ENCODE peak calls at places on chromosomes 3 and 15, in six cellular contexts. T, S, X, Y, I and L are unnamed samples.

GRCh38 chr15:87626835-87627234 is 629.7 kb downstream of the NTRK3 start:
- DNase-seq in S (no peak), I (no peak), Y (no peak), T (no peak), X (no peak), L (no peak)

GRCh38 chr3:10467204-10467603 is 38.2 kb downstream of the ATP2B2 start:
- DNase-seq in Y (no peak), X (no peak), T (no peak), I (no peak), S (no peak), L (no peak)

GRCh38 chr15:51731549-51732267 is 5.7 kb downstream of the LYSMD2 start:
- DNase-seq in S (no peak), I (no peak), X (no peak), T (no peak), Y (no peak), L (no peak)

GRCh38 chr3:62873672-62874397 is 1.4 kb downstream of the CADPS start:
- DNase-seq in I (peak), S (peak), Y (no peak), X (no peak), T (peak), L (peak)

GRCh38 chr3:105747621-105748165 is 121.1 kb downstream of the CBLB start:
- DNase-seq in Y (no peak), S (no peak), I (no peak), X (no peak), T (no peak), L (no peak)

GRCh38 chr3:197317250-197317963 is 19.0 kb upstream of the DLG1 start:
- DNase-seq in X (no peak), S (no peak), I (peak), Y (peak), T (no peak), L (no peak)

GRCh38 chr3:101842245-101842934 is 6.9 kb upstream of the NFKBIZ start:
- DNase-seq in I (no peak), X (no peak), Y (no peak), S (no peak), T (no peak), L (no peak)

GRCh38 chr15:44311136-44311535 is 22.6 kb downstream of the GOLM2 start:
- DNase-seq in Y (no peak), X (no peak), I (no peak), S (no peak), T (no peak), L (no peak)